ENCODE peak calls at places on chromosomes 16 and 17, in ten cellular contexts. Z is GM12878, V is A549, M is Peyer's patch, X is prostate gland, G is WERI-Rb-1, Y is heart left ventricle, F is esophagus squamous epithelium, J is BJ, C is cardiac fibroblast. B is an unnamed sample.

GRCh38 chr16:50570808-50571598 is 22.8 kb downstream of the NKD1 start:
- DNase-seq in Z (no peak), V (no peak), M (no peak), X (no peak), G (peak; percentile 15), Y (no peak), F (no peak), J (no peak), C (no peak), B (no peak)

GRCh38 chr16:72372082-72372615 is 200.2 kb upstream of the PMFBP1 start:
- DNase-seq in Z (no peak), V (no peak), M (no peak), X (no peak), G (no peak), Y (no peak), F (no peak), J (no peak), C (no peak), B (no peak)

GRCh38 chr16:88617268-88618031 is 20.9 kb upstream of the IL17C start:
- DNase-seq in Z (no peak), V (no peak), M (no peak), X (peak; percentile 45), G (no peak), Y (no peak), F (no peak), J (no peak), C (no peak), B (no peak)

GRCh38 chr17:17080181-17080631 is 37.9 kb downstream of the MPRIP start:
- DNase-seq in Z (no peak), V (no peak), M (no peak), X (no peak), G (no peak), Y (no peak), F (no peak), J (no peak), C (no peak), B (no peak)

GRCh38 chr16:27154573-27155521 is 48.5 kb upstream of the KDM8 start:
- DNase-seq in Z (no peak), V (peak; percentile 31), M (peak; percentile 54), X (peak; percentile 25), G (peak; percentile 68), Y (peak; percentile 82), F (no peak), J (no peak), C (peak; percentile 49), B (no peak)

GRCh38 chr17:1762906-1763829 is 1.3 kb downstream of the SERPINF1 start:
- DNase-seq in Z (no peak), V (peak; percentile 38), M (no peak), X (peak; percentile 57), G (peak; percentile 87), Y (no peak), F (no peak), J (no peak), C (peak; percentile 58), B (peak; percentile 82)

GRCh38 chr16:29820730-29821662 is 734 bp downstream of the MVP start:
- DNase-seq in Z (peak; percentile 41), V (peak; percentile 59), M (peak; percentile 72), X (peak; percentile 61), G (no peak), Y (peak; percentile 56), F (no peak), J (no peak), C (peak; percentile 45), B (no peak)

GRCh38 chr17:77863814-77864161 is 94.7 kb upstream of the TNRC6C start:
- DNase-seq in Z (no peak), V (no peak), M (no peak), X (no peak), G (no peak), Y (peak; percentile 78), F (no peak), J (no peak), C (no peak), B (no peak)

GRCh38 chr16:69112285-69113129 is 7.1 kb downstream of the HAS3 start:
- DNase-seq in Z (no peak), V (peak; percentile 66), M (peak; percentile 39), X (no peak), G (peak; percentile 82), Y (peak; percentile 81), F (no peak), J (no peak), C (peak; percentile 61), B (no peak)

DNA sequence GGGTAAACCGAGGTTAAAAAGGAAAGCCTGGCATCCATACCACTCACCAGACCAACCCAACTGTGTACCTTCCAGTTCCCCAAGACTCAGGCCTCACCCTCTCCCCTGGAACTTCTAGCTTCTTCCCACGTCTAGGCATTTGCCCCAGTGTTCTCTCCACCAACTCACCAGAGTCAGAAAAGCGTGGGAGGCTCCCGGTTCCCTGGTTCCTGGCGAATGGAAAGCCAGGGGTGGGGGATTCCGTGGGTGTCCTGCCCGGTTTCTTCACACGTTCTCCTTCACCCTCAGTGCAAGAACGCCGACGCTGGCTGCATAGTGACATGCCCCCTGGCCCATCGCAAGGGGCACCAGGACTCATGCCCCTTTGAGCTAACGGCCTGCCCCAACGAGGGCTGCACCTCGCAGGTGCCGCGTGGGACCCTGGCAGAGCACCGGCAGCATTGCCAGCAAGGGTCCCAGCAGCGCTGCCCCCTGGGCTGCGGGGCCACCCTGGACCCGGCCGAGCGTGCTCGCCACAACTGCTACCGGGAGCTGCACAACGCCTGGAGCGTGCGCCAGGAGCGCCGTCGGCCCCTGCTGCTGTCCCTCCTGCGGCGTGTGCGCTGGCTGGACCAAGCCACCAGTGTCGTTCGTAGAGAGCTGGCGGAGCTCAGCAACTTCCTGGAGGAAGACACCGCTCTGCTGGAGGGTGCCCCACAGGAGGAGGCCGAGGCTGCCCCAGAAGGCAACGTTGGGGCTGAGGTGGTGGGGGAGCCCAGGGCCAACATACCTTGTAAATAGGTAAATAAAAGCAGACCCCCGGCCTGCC is 1.7 kb downstream of the RNF151 start:
- DNase-seq in Z (no peak), V (no peak), M (no peak), X (no peak), G (no peak), Y (no peak), F (no peak), J (no peak), C (no peak), B (no peak)
- TF ChIP-seq CTCF in Z (no peak), V (no peak), M (no peak), X (no peak), G (no peak), Y (no peak), F (no peak), J (no peak), C (no peak), B (no peak)

DNA sequence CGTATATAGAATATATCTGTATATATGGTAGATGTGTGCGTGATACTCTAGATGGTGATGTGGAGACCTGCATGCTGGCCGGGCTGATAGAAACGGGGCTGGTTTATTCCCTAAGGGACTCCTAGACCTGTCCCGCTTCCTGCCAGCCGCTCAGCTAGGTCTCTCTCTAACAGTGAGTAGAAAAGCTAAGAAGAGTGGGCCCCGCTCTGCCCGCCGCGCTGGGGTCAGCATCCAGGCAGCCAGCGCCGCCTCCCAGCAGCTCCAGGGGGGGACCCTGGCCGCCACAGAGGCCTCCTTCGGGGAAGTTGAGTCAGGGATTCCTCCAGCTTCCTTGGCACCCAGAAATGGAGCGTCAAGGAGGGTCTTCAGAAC is 9.4 kb downstream of the CYGB start:
- DNase-seq in Z (no peak), V (no peak), M (no peak), X (no peak), G (no peak), Y (peak; percentile 68), F (no peak), J (no peak), C (no peak), B (no peak)
- H3K4me3 ChIP-seq in Z (peak overlapping the region; percentile 50), V (no peak overlapping the region), M (peak overlapping the region; percentile 33), X (no peak overlapping the region), G (no peak overlapping the region), Y (no peak overlapping the region), F (peak overlapping the region; percentile 45), J (no peak overlapping the region), C (peak overlapping the region; percentile 24), B (no peak overlapping the region)

GRCh38 chr16:56204836-56205235 is 13.5 kb downstream of the GNAO1 start:
- DNase-seq in Z (no peak), V (no peak), M (no peak), X (no peak), G (no peak), Y (no peak), F (no peak), J (no peak), C (no peak), B (no peak)

GRCh38 chr16:56199164-56199563 is 7.9 kb downstream of the GNAO1 start:
- DNase-seq in Z (peak; percentile 39), V (no peak), M (no peak), X (no peak), G (no peak), Y (no peak), F (no peak), J (no peak), C (no peak), B (no peak)

GRCh38 chr16:56201030-56201429 is 9.7 kb downstream of the GNAO1 start:
- DNase-seq in Z (no peak), V (no peak), M (no peak), X (no peak), G (no peak), Y (no peak), F (no peak), J (no peak), C (no peak), B (no peak)

GRCh38 chr16:56202036-56202435 is 10.7 kb downstream of the GNAO1 start:
- DNase-seq in Z (no peak), V (no peak), M (no peak), X (no peak), G (no peak), Y (no peak), F (no peak), J (no peak), C (no peak), B (no peak)

DNA sequence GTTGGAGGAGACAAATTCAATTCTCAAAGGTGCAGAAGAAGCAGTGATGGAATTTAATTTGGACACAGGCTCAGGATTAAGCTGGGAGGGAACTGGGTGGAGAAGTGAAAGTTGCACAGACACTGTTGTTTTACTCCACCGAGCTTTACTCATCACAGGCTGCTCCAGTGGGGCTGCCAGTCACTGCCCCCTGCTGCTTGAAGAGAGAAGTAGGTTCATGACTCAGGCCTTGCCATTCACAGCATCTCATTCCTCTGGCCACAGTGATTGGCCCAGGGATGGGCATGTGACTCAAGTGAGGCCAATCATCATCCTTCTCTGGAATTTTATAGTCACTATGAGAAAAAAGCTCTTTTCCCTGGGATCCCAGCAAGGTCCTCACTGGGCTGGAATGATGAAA is 11.8 kb downstream of the GNAO1 start:
- DNase-seq in Z (no peak), V (peak; percentile 61), M (peak; percentile 51), X (no peak), G (peak; percentile 45), Y (no peak), F (no peak), J (no peak), C (peak; percentile 28), B (no peak)
- TF ChIP-seq CTCF in Z (peak; percentile 46), V (no peak), M (peak; percentile 15), X (no peak), G (peak; percentile 69), Y (peak; percentile 25), F (peak; percentile 8), J (no peak), C (peak; percentile 23), B (no peak)

DNA sequence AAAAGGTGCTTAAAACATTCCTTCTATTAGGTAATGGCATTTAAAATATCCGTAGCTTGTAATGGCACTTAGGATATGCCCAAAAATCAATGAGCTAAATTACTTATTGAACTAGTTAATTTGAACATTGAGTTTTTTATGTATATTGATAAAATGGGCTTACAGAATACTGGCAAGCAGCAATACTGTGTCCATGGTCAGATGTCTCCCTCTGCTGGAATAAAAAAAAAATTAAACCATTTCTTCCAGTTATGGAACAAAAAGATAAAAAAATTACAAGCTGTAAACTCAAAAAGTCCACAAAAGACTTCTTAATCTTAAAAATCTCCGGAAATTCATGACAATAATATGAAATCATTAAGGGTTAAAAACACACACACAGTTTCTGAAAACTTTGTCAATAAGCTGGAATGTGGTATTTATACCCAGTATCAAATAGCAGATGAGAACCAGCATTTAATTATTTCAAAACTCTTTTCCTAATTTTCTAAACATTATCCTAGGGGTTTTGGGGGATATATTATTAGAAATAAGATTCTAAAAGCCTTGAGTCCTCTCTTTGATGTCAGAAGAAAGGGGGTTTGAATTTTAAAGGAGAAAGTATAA is 21.5 kb upstream of the PSMD7 start:
- DNase-seq in Z (no peak), V (peak; percentile 44), M (no peak), X (no peak), G (no peak), Y (no peak), F (no peak), J (no peak), C (peak; percentile 53), B (peak; percentile 6)
- H3K4me3 ChIP-seq in Z (no peak overlapping the region), V (no peak overlapping the region), M (no peak overlapping the region), X (no peak overlapping the region), G (no peak overlapping the region), Y (no peak overlapping the region), F (no peak overlapping the region), J (no peak overlapping the region), C (no peak overlapping the region), B (no peak overlapping the region)

B was measured in astrocyte of the cerebellum.